ENCODE peak calls at places on chromosomes 5 and 9, in six cellular contexts. U, J, Z, R, N and A are unnamed samples.

GRCh38 chr9:76943071-76943470 is 37.2 kb upstream of the PRUNE2 start:
- DNase-seq in R (no peak), N (no peak), U (no peak), Z (no peak), J (no peak), A (no peak)

GRCh38 chr5:31186672-31187267 is 6.7 kb upstream of the CDH6 start:
- DNase-seq in J (peak; percentile 25), N (peak; percentile 49), Z (peak; percentile 37), R (no peak), U (peak; percentile 20), A (peak; percentile 49)

GRCh38 chr5:36915653-36916052 is 39.1 kb downstream of the NIPBL start:
- DNase-seq in N (no peak), U (no peak), J (no peak), R (no peak), Z (no peak), A (no peak)

GRCh38 chr5:76443399-76443798 is 40.3 kb downstream of the IQGAP2 start:
- DNase-seq in N (no peak), J (no peak), R (no peak), U (no peak), Z (no peak), A (no peak)

GRCh38 chr5:126508962-126509279 is 85.7 kb downstream of the GRAMD2B start:
- DNase-seq in U (peak; percentile 29), Z (no peak), N (no peak), R (no peak), J (no peak), A (peak; percentile 85)

GRCh38 chr9:110255417-110256141 is 728 bp downstream of the TXN start:
- DNase-seq in J (no peak), R (no peak), N (peak; percentile 48), Z (peak; percentile 29), U (peak; percentile 41), A (peak; percentile 77)

GRCh38 chr9:84858373-84858772 is 188.8 kb downstream of the NTRK2 start:
- DNase-seq in Z (no peak), U (no peak), N (no peak), R (no peak), J (no peak), A (no peak)

GRCh38 chr9:1058826-1059225 is 8.7 kb downstream of the DMRT2 start:
- DNase-seq in N (no peak), R (no peak), U (no peak), Z (no peak), J (no peak), A (no peak)

GRCh38 chr5:123265551-123265950 is 157.7 kb downstream of the CEP120 start:
- DNase-seq in N (no peak), Z (no peak), J (no peak), R (no peak), U (no peak), A (no peak)

GRCh38 chr5:68277427-68277826 is 61.9 kb downstream of the PIK3R1 start:
- DNase-seq in U (no peak), N (no peak), R (no peak), J (no peak), Z (no peak), A (no peak)

GRCh38 chr5:173327948-173328895 is at the start of gene STC2:
- DNase-seq in U (peak; percentile 82), Z (peak; percentile 96), R (peak; percentile 15), N (peak; percentile 87), J (peak; percentile 97), A (peak; percentile 56)

GRCh38 chr5:76099286-76099702 is 16.1 kb downstream of the SV2C start:
- DNase-seq in J (no peak), U (no peak), Z (no peak), N (no peak), R (peak; percentile 43), A (peak; percentile 11)

GRCh38 chr5:175001311-175001710 is 276.9 kb downstream of the MSX2 start:
- DNase-seq in J (no peak), Z (no peak), U (no peak), R (no peak), N (no peak), A (no peak)

GRCh38 chr9:7153134-7153533 is 395.4 kb downstream of the KDM4C start:
- DNase-seq in N (no peak), U (no peak), Z (no peak), R (no peak), J (no peak), A (no peak)

GRCh38 chr9:88532320-88532719 is 2.7 kb upstream of the NXNL2 start:
- DNase-seq in U (peak; percentile 21), Z (no peak), N (no peak), R (no peak), J (peak; percentile 73), A (peak; percentile 96)

GRCh38 chr5:89028579-89029272 is 145.7 kb upstream of the MEF2C start:
- DNase-seq in J (no peak), Z (no peak), U (no peak), R (no peak), N (no peak), A (no peak)

GRCh38 chr9:135666534-135667402 is 3.7 kb downstream of the LCN9 start:
- DNase-seq in U (no peak), R (no peak), J (no peak), Z (no peak), N (no peak), A (no peak)

GRCh38 chr9:126489604-126490593 is 123.8 kb upstream of the LMX1B start:
- DNase-seq in Z (no peak), U (no peak), N (no peak), R (no peak), J (no peak), A (peak; percentile 49)

GRCh38 chr9:87662808-87663528 is 63.0 kb upstream of the CTSL start:
- DNase-seq in N (peak; percentile 76), J (peak; percentile 93), U (peak; percentile 74), R (no peak), Z (peak; percentile 41), A (peak; percentile 67)

GRCh38 chr9:85521331-85522197 is 220.2 kb downstream of the AGTPBP1 start:
- DNase-seq in N (no peak), R (no peak), Z (no peak), U (no peak), J (no peak), A (no peak)

GRCh38 chr5:74927336-74927735 is 61.1 kb upstream of the FAM169A start:
- DNase-seq in J (no peak), Z (no peak), N (no peak), R (no peak), U (no peak), A (no peak)

GRCh38 chr5:168055982-168056381 is 235.5 kb upstream of the WWC1 start:
- DNase-seq in Z (no peak), U (no peak), R (no peak), J (no peak), N (no peak), A (no peak)

GRCh38 chr5:29949301-29949872 is 1244.1 kb upstream of the CDH6 start:
- DNase-seq in N (no peak), Z (no peak), J (no peak), U (no peak), R (no peak), A (no peak)

GRCh38 chr5:100479079-100479688 is 56.0 kb upstream of the FAM174A start:
- DNase-seq in R (peak; percentile 15), Z (peak; percentile 45), N (no peak), J (no peak), U (peak; percentile 24), A (peak; percentile 34)

GRCh38 chr5:172868924-172869565 is 35.0 kb downstream of the ERGIC1 start:
- DNase-seq in N (peak; percentile 32), U (peak; percentile 92), J (peak; percentile 83), R (no peak), Z (peak; percentile 64), A (no peak)

GRCh38 chr9:15618540-15619331 is 65.9 kb downstream of the CCDC171 start:
- DNase-seq in Z (no peak), U (no peak), N (no peak), J (no peak), R (no peak), A (no peak)

GRCh38 chr5:175588709-175589429 is 69.0 kb upstream of the HRH2 start:
- DNase-seq in J (no peak), Z (no peak), R (no peak), U (no peak), N (no peak), A (no peak)

GRCh38 chr5:139695183-139695573 is 47.0 kb downstream of the CXXC5 start:
- DNase-seq in J (no peak), U (no peak), N (no peak), R (no peak), Z (no peak), A (no peak)

GRCh38 chr9:74729129-74729710 is 158.5 kb downstream of the TRPM6 start:
- DNase-seq in U (no peak), R (no peak), N (no peak), Z (no peak), J (no peak), A (no peak)
- H3K4me3 ChIP-seq in U (no peak overlapping the region), R (no peak overlapping the region), N (no peak overlapping the region), Z (no peak overlapping the region), J (no peak overlapping the region), A (no peak overlapping the region)

GRCh38 chr9:108568093-108568492 is 287.7 kb downstream of the ACTL7B start:
- DNase-seq in U (no peak), Z (peak; percentile 61), N (no peak), J (no peak), R (no peak), A (no peak)

GRCh38 chr9:108569624-108570023 is 286.2 kb downstream of the ACTL7B start:
- DNase-seq in R (no peak), Z (no peak), U (no peak), J (no peak), N (no peak), A (peak; percentile 40)

GRCh38 chr9:108562176-108562575 is 293.6 kb downstream of the ACTL7B start:
- DNase-seq in Z (no peak), N (no peak), U (no peak), J (no peak), R (no peak), A (no peak)

GRCh38 chr9:108567571-108567970 is 288.2 kb downstream of the ACTL7B start:
- DNase-seq in Z (no peak), U (no peak), N (no peak), J (no peak), R (no peak), A (no peak)

GRCh38 chr9:108565651-108566378 is 290.0 kb downstream of the ACTL7B start:
- DNase-seq in R (peak; percentile 3), J (peak; percentile 83), U (peak; percentile 75), Z (peak; percentile 76), N (peak; percentile 70), A (peak; percentile 76)
- TF ChIP-seq MYC in R (no peak), J (no peak), U (no peak), Z (no peak), N (no peak), A (no peak)

GRCh38 chr9:80158150-80158549 is 586.4 kb downstream of the TLE4 start:
- DNase-seq in U (no peak), Z (no peak), R (no peak), N (no peak), J (no peak), A (no peak)
- H3K4me3 ChIP-seq in U (no peak overlapping the region), Z (no peak overlapping the region), R (no peak overlapping the region), N (no peak overlapping the region), J (no peak overlapping the region), A (no peak overlapping the region)

DNA sequence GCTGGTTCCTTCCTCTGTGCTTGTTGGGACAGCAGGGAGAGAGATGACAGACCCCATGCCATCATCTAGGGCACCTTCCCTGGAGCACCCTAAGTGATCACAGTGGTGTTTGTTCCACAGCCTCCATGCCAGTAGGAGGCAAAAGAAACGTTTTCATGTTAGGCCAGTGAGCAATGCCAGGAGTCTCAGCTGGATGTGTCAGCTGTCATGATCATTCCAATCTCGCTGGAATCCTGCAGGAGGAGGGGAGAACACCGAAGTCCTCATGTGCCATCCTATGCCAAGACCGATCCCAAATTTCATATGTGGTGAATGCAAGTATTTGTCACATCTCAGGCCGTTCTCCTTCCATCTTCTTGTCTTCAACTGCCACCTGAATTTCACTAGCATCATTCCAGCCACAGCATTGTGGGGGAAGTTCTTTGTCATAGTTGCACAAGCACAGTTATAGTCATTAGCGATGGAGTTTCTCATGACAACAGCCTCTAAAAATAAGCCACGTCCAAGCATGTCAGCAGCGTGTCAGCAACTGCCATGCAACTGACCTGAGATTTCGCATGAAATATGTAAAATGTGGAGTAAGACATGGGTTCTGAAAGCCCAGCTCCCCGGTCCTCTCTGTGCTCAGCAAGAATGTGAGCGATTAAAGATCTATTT is 97.2 kb upstream of the DNAH5 start:
- DNase-seq in Z (no peak), J (no peak), U (no peak), R (no peak), N (no peak), A (peak; percentile 22)
- TF ChIP-seq MYC in Z (no peak), J (no peak), U (no peak), R (no peak), N (no peak), A (no peak)